ENCODE peak calls at places on chromosome 17, in eight cellular contexts. One of them, this sample, is unnamed.

GRCh38 chr17:51258756-51259573 is 884 bp downstream of the MBTD1 start:
- DNase-seq in T-helper 1 cell: no peak
- DNase-seq in stimulated activated CD4-positive, alpha-beta T cell treated with anti-CD3 and anti-CD28 coated beads, Interleukin-4, amount 100 ng/mL, for 1 hour: peak; percentile 10
- DNase-seq in heart right ventricle: peak; percentile 22
- DNase-seq in stimulated activated CD8-positive, alpha-beta memory T cell treated with anti-CD3 and anti-CD28 coated beads, Interleukin-4, amount 100 ng/mL, for 4 hours: no peak
- DNase-seq in tibial nerve: no peak
- DNase-seq in cerebellum: peak; percentile 26
- DNase-seq in mucosa of descending colon: peak; percentile 56
- DNase-seq in this sample: peak; percentile 43

GRCh38 chr17:32445075-32445427 is 741 bp downstream of the PSMD11 start:
- DNase-seq in T-helper 1 cell: no peak
- DNase-seq in stimulated activated CD4-positive, alpha-beta T cell treated with anti-CD3 and anti-CD28 coated beads, Interleukin-4, amount 100 ng/mL, for 1 hour: peak; percentile 38
- DNase-seq in heart right ventricle: peak; percentile 11
- DNase-seq in stimulated activated CD8-positive, alpha-beta memory T cell treated with anti-CD3 and anti-CD28 coated beads, Interleukin-4, amount 100 ng/mL, for 4 hours: no peak
- DNase-seq in tibial nerve: no peak
- DNase-seq in cerebellum: no peak
- DNase-seq in mucosa of descending colon: no peak
- DNase-seq in this sample: peak; percentile 19

GRCh38 chr17:8223356-8224063 is 13.1 kb upstream of the AURKB start:
- DNase-seq in T-helper 1 cell: no peak
- DNase-seq in stimulated activated CD4-positive, alpha-beta T cell treated with anti-CD3 and anti-CD28 coated beads, Interleukin-4, amount 100 ng/mL, for 1 hour: peak; percentile 61
- DNase-seq in heart right ventricle: peak; percentile 75
- DNase-seq in stimulated activated CD8-positive, alpha-beta memory T cell treated with anti-CD3 and anti-CD28 coated beads, Interleukin-4, amount 100 ng/mL, for 4 hours: no peak
- DNase-seq in tibial nerve: peak; percentile 40
- DNase-seq in cerebellum: peak; percentile 39
- DNase-seq in mucosa of descending colon: peak; percentile 82
- DNase-seq in this sample: peak; percentile 65

GRCh38 chr17:3890082-3890892 is 2.6 kb downstream of the CAMKK1 start:
- DNase-seq in T-helper 1 cell: no peak
- DNase-seq in stimulated activated CD4-positive, alpha-beta T cell treated with anti-CD3 and anti-CD28 coated beads, Interleukin-4, amount 100 ng/mL, for 1 hour: peak; percentile 46
- DNase-seq in heart right ventricle: peak; percentile 72
- DNase-seq in stimulated activated CD8-positive, alpha-beta memory T cell treated with anti-CD3 and anti-CD28 coated beads, Interleukin-4, amount 100 ng/mL, for 4 hours: no peak
- DNase-seq in tibial nerve: peak; percentile 50
- DNase-seq in cerebellum: peak; percentile 57
- DNase-seq in mucosa of descending colon: peak; percentile 60
- DNase-seq in this sample: peak; percentile 82

GRCh38 chr17:10290046-10290445 is 82.8 kb downstream of the MYH13 start:
- DNase-seq in T-helper 1 cell: no peak
- DNase-seq in stimulated activated CD4-positive, alpha-beta T cell treated with anti-CD3 and anti-CD28 coated beads, Interleukin-4, amount 100 ng/mL, for 1 hour: no peak
- DNase-seq in heart right ventricle: peak; percentile 37
- DNase-seq in stimulated activated CD8-positive, alpha-beta memory T cell treated with anti-CD3 and anti-CD28 coated beads, Interleukin-4, amount 100 ng/mL, for 4 hours: no peak
- DNase-seq in tibial nerve: no peak
- DNase-seq in cerebellum: no peak
- DNase-seq in mucosa of descending colon: no peak
- DNase-seq in this sample: no peak

GRCh38 chr17:81053043-81053970 is 18.4 kb downstream of the BAIAP2 start:
- DNase-seq in T-helper 1 cell: no peak
- DNase-seq in stimulated activated CD4-positive, alpha-beta T cell treated with anti-CD3 and anti-CD28 coated beads, Interleukin-4, amount 100 ng/mL, for 1 hour: no peak
- DNase-seq in heart right ventricle: no peak
- DNase-seq in stimulated activated CD8-positive, alpha-beta memory T cell treated with anti-CD3 and anti-CD28 coated beads, Interleukin-4, amount 100 ng/mL, for 4 hours: no peak
- DNase-seq in tibial nerve: no peak
- DNase-seq in cerebellum: no peak
- DNase-seq in mucosa of descending colon: no peak
- DNase-seq in this sample: no peak

GRCh38 chr17:74757502-74757901 is 9.1 kb downstream of the NHERF1 start:
- DNase-seq in T-helper 1 cell: no peak
- DNase-seq in stimulated activated CD4-positive, alpha-beta T cell treated with anti-CD3 and anti-CD28 coated beads, Interleukin-4, amount 100 ng/mL, for 1 hour: no peak
- DNase-seq in heart right ventricle: no peak
- DNase-seq in stimulated activated CD8-positive, alpha-beta memory T cell treated with anti-CD3 and anti-CD28 coated beads, Interleukin-4, amount 100 ng/mL, for 4 hours: no peak
- DNase-seq in tibial nerve: no peak
- DNase-seq in cerebellum: no peak
- DNase-seq in mucosa of descending colon: no peak
- DNase-seq in this sample: peak; percentile 79

GRCh38 chr17:11589706-11590105 is 8.6 kb upstream of the DNAH9 start:
- DNase-seq in T-helper 1 cell: no peak
- DNase-seq in stimulated activated CD4-positive, alpha-beta T cell treated with anti-CD3 and anti-CD28 coated beads, Interleukin-4, amount 100 ng/mL, for 1 hour: no peak
- DNase-seq in heart right ventricle: no peak
- DNase-seq in stimulated activated CD8-positive, alpha-beta memory T cell treated with anti-CD3 and anti-CD28 coated beads, Interleukin-4, amount 100 ng/mL, for 4 hours: no peak
- DNase-seq in tibial nerve: no peak
- DNase-seq in cerebellum: no peak
- DNase-seq in mucosa of descending colon: no peak
- DNase-seq in this sample: no peak

GRCh38 chr17:10013360-10014112 is 108.5 kb upstream of the RCVRN start:
- DNase-seq in T-helper 1 cell: no peak
- DNase-seq in stimulated activated CD4-positive, alpha-beta T cell treated with anti-CD3 and anti-CD28 coated beads, Interleukin-4, amount 100 ng/mL, for 1 hour: no peak
- DNase-seq in heart right ventricle: no peak
- DNase-seq in stimulated activated CD8-positive, alpha-beta memory T cell treated with anti-CD3 and anti-CD28 coated beads, Interleukin-4, amount 100 ng/mL, for 4 hours: no peak
- DNase-seq in tibial nerve: no peak
- DNase-seq in cerebellum: no peak
- DNase-seq in mucosa of descending colon: no peak
- DNase-seq in this sample: no peak

GRCh38 chr17:21330436-21331160 is 45.6 kb upstream of the KCNJ12 start:
- DNase-seq in T-helper 1 cell: no peak
- DNase-seq in stimulated activated CD4-positive, alpha-beta T cell treated with anti-CD3 and anti-CD28 coated beads, Interleukin-4, amount 100 ng/mL, for 1 hour: no peak
- DNase-seq in heart right ventricle: no peak
- DNase-seq in stimulated activated CD8-positive, alpha-beta memory T cell treated with anti-CD3 and anti-CD28 coated beads, Interleukin-4, amount 100 ng/mL, for 4 hours: no peak
- DNase-seq in tibial nerve: no peak
- DNase-seq in cerebellum: no peak
- DNase-seq in mucosa of descending colon: no peak
- DNase-seq in this sample: no peak

GRCh38 chr17:31394544-31394943 is 3.1 kb downstream of the RAB11FIP4 start:
- DNase-seq in T-helper 1 cell: no peak
- DNase-seq in stimulated activated CD4-positive, alpha-beta T cell treated with anti-CD3 and anti-CD28 coated beads, Interleukin-4, amount 100 ng/mL, for 1 hour: peak; percentile 48
- DNase-seq in heart right ventricle: peak; percentile 68
- DNase-seq in stimulated activated CD8-positive, alpha-beta memory T cell treated with anti-CD3 and anti-CD28 coated beads, Interleukin-4, amount 100 ng/mL, for 4 hours: no peak
- DNase-seq in tibial nerve: no peak
- DNase-seq in cerebellum: no peak
- DNase-seq in mucosa of descending colon: peak; percentile 59
- DNase-seq in this sample: peak; percentile 36

GRCh38 chr17:82528484-82529265 is 9.1 kb downstream of the FOXK2 start:
- DNase-seq in T-helper 1 cell: no peak
- DNase-seq in stimulated activated CD4-positive, alpha-beta T cell treated with anti-CD3 and anti-CD28 coated beads, Interleukin-4, amount 100 ng/mL, for 1 hour: no peak
- DNase-seq in heart right ventricle: peak; percentile 70
- DNase-seq in stimulated activated CD8-positive, alpha-beta memory T cell treated with anti-CD3 and anti-CD28 coated beads, Interleukin-4, amount 100 ng/mL, for 4 hours: no peak
- DNase-seq in tibial nerve: no peak
- DNase-seq in cerebellum: peak; percentile 84
- DNase-seq in mucosa of descending colon: peak; percentile 66
- DNase-seq in this sample: peak; percentile 93

GRCh38 chr17:249236-249993 is 68.0 kb upstream of the DOC2B start:
- DNase-seq in T-helper 1 cell: no peak
- DNase-seq in stimulated activated CD4-positive, alpha-beta T cell treated with anti-CD3 and anti-CD28 coated beads, Interleukin-4, amount 100 ng/mL, for 1 hour: no peak
- DNase-seq in heart right ventricle: no peak
- DNase-seq in stimulated activated CD8-positive, alpha-beta memory T cell treated with anti-CD3 and anti-CD28 coated beads, Interleukin-4, amount 100 ng/mL, for 4 hours: no peak
- DNase-seq in tibial nerve: no peak
- DNase-seq in cerebellum: no peak
- DNase-seq in mucosa of descending colon: peak; percentile 3
- DNase-seq in this sample: no peak

GRCh38 chr17:52470553-52470952 is 312.0 kb upstream of the CA10 start:
- DNase-seq in T-helper 1 cell: no peak
- DNase-seq in stimulated activated CD4-positive, alpha-beta T cell treated with anti-CD3 and anti-CD28 coated beads, Interleukin-4, amount 100 ng/mL, for 1 hour: no peak
- DNase-seq in heart right ventricle: no peak
- DNase-seq in stimulated activated CD8-positive, alpha-beta memory T cell treated with anti-CD3 and anti-CD28 coated beads, Interleukin-4, amount 100 ng/mL, for 4 hours: no peak
- DNase-seq in tibial nerve: no peak
- DNase-seq in cerebellum: no peak
- DNase-seq in mucosa of descending colon: no peak
- DNase-seq in this sample: peak; percentile 44

GRCh38 chr17:79654960-79655382 is 44.1 kb upstream of the RBFOX3 start:
- DNase-seq in T-helper 1 cell: no peak
- DNase-seq in stimulated activated CD4-positive, alpha-beta T cell treated with anti-CD3 and anti-CD28 coated beads, Interleukin-4, amount 100 ng/mL, for 1 hour: no peak
- DNase-seq in heart right ventricle: no peak
- DNase-seq in stimulated activated CD8-positive, alpha-beta memory T cell treated with anti-CD3 and anti-CD28 coated beads, Interleukin-4, amount 100 ng/mL, for 4 hours: no peak
- DNase-seq in tibial nerve: peak; percentile 4
- DNase-seq in cerebellum: no peak
- DNase-seq in mucosa of descending colon: no peak
- DNase-seq in this sample: no peak

GRCh38 chr17:50056961-50057330 is 1.0 kb downstream of the ITGA3 start:
- DNase-seq in T-helper 1 cell: no peak
- DNase-seq in stimulated activated CD4-positive, alpha-beta T cell treated with anti-CD3 and anti-CD28 coated beads, Interleukin-4, amount 100 ng/mL, for 1 hour: no peak
- DNase-seq in heart right ventricle: no peak
- DNase-seq in stimulated activated CD8-positive, alpha-beta memory T cell treated with anti-CD3 and anti-CD28 coated beads, Interleukin-4, amount 100 ng/mL, for 4 hours: no peak
- DNase-seq in tibial nerve: no peak
- DNase-seq in cerebellum: no peak
- DNase-seq in mucosa of descending colon: peak; percentile 76
- DNase-seq in this sample: peak; percentile 35

GRCh38 chr17:70144260-70144846 is 25.0 kb upstream of the KCNJ2 start:
- DNase-seq in T-helper 1 cell: no peak
- DNase-seq in stimulated activated CD4-positive, alpha-beta T cell treated with anti-CD3 and anti-CD28 coated beads, Interleukin-4, amount 100 ng/mL, for 1 hour: no peak
- DNase-seq in heart right ventricle: no peak
- DNase-seq in stimulated activated CD8-positive, alpha-beta memory T cell treated with anti-CD3 and anti-CD28 coated beads, Interleukin-4, amount 100 ng/mL, for 4 hours: no peak
- DNase-seq in tibial nerve: no peak
- DNase-seq in cerebellum: peak; percentile 19
- DNase-seq in mucosa of descending colon: no peak
- DNase-seq in this sample: peak; percentile 50

GRCh38 chr17:63222655-63223054 is 223.5 kb downstream of the CYB561 start:
- DNase-seq in T-helper 1 cell: no peak
- DNase-seq in stimulated activated CD4-positive, alpha-beta T cell treated with anti-CD3 and anti-CD28 coated beads, Interleukin-4, amount 100 ng/mL, for 1 hour: peak; percentile 10
- DNase-seq in heart right ventricle: no peak
- DNase-seq in stimulated activated CD8-positive, alpha-beta memory T cell treated with anti-CD3 and anti-CD28 coated beads, Interleukin-4, amount 100 ng/mL, for 4 hours: no peak
- DNase-seq in tibial nerve: no peak
- DNase-seq in cerebellum: no peak
- DNase-seq in mucosa of descending colon: no peak
- DNase-seq in this sample: no peak

GRCh38 chr17:83170571-83171260 is 91.3 kb downstream of the METRNL start:
- DNase-seq in T-helper 1 cell: no peak
- DNase-seq in stimulated activated CD4-positive, alpha-beta T cell treated with anti-CD3 and anti-CD28 coated beads, Interleukin-4, amount 100 ng/mL, for 1 hour: no peak
- DNase-seq in heart right ventricle: no peak
- DNase-seq in stimulated activated CD8-positive, alpha-beta memory T cell treated with anti-CD3 and anti-CD28 coated beads, Interleukin-4, amount 100 ng/mL, for 4 hours: no peak
- DNase-seq in tibial nerve: no peak
- DNase-seq in cerebellum: no peak
- DNase-seq in mucosa of descending colon: no peak
- DNase-seq in this sample: no peak

GRCh38 chr17:1234455-1234854 is 35.8 kb upstream of the BHLHA9 start:
- DNase-seq in T-helper 1 cell: no peak
- DNase-seq in stimulated activated CD4-positive, alpha-beta T cell treated with anti-CD3 and anti-CD28 coated beads, Interleukin-4, amount 100 ng/mL, for 1 hour: no peak
- DNase-seq in heart right ventricle: peak; percentile 40
- DNase-seq in stimulated activated CD8-positive, alpha-beta memory T cell treated with anti-CD3 and anti-CD28 coated beads, Interleukin-4, amount 100 ng/mL, for 4 hours: no peak
- DNase-seq in tibial nerve: no peak
- DNase-seq in cerebellum: no peak
- DNase-seq in mucosa of descending colon: no peak
- DNase-seq in this sample: no peak

GRCh38 chr17:17060001-17060929 is 18.0 kb downstream of the MPRIP start:
- DNase-seq in T-helper 1 cell: no peak
- DNase-seq in stimulated activated CD4-positive, alpha-beta T cell treated with anti-CD3 and anti-CD28 coated beads, Interleukin-4, amount 100 ng/mL, for 1 hour: no peak
- DNase-seq in heart right ventricle: no peak
- DNase-seq in stimulated activated CD8-positive, alpha-beta memory T cell treated with anti-CD3 and anti-CD28 coated beads, Interleukin-4, amount 100 ng/mL, for 4 hours: no peak
- DNase-seq in tibial nerve: no peak
- DNase-seq in cerebellum: no peak
- DNase-seq in mucosa of descending colon: peak; percentile 17
- DNase-seq in this sample: no peak

GRCh38 chr17:80802626-80803450 is 188.8 kb upstream of the CHMP6 start:
- DNase-seq in T-helper 1 cell: no peak
- DNase-seq in stimulated activated CD4-positive, alpha-beta T cell treated with anti-CD3 and anti-CD28 coated beads, Interleukin-4, amount 100 ng/mL, for 1 hour: no peak
- DNase-seq in heart right ventricle: no peak
- DNase-seq in stimulated activated CD8-positive, alpha-beta memory T cell treated with anti-CD3 and anti-CD28 coated beads, Interleukin-4, amount 100 ng/mL, for 4 hours: no peak
- DNase-seq in tibial nerve: no peak
- DNase-seq in cerebellum: no peak
- DNase-seq in mucosa of descending colon: no peak
- DNase-seq in this sample: no peak

GRCh38 chr17:50575581-50576210 is 15.2 kb downstream of the CACNA1G start:
- DNase-seq in T-helper 1 cell: no peak
- DNase-seq in stimulated activated CD4-positive, alpha-beta T cell treated with anti-CD3 and anti-CD28 coated beads, Interleukin-4, amount 100 ng/mL, for 1 hour: no peak
- DNase-seq in heart right ventricle: no peak
- DNase-seq in stimulated activated CD8-positive, alpha-beta memory T cell treated with anti-CD3 and anti-CD28 coated beads, Interleukin-4, amount 100 ng/mL, for 4 hours: no peak
- DNase-seq in tibial nerve: no peak
- DNase-seq in cerebellum: no peak
- DNase-seq in mucosa of descending colon: no peak
- DNase-seq in this sample: no peak

GRCh38 chr17:32393904-32394303 is 43.9 kb downstream of the ZNF207 start:
- DNase-seq in T-helper 1 cell: no peak
- DNase-seq in stimulated activated CD4-positive, alpha-beta T cell treated with anti-CD3 and anti-CD28 coated beads, Interleukin-4, amount 100 ng/mL, for 1 hour: no peak
- DNase-seq in heart right ventricle: no peak
- DNase-seq in stimulated activated CD8-positive, alpha-beta memory T cell treated with anti-CD3 and anti-CD28 coated beads, Interleukin-4, amount 100 ng/mL, for 4 hours: no peak
- DNase-seq in tibial nerve: no peak
- DNase-seq in cerebellum: no peak
- DNase-seq in mucosa of descending colon: no peak
- DNase-seq in this sample: no peak

GRCh38 chr17:50062323-50063243 is 6.7 kb downstream of the ITGA3 start:
- DNase-seq in T-helper 1 cell: no peak
- DNase-seq in stimulated activated CD4-positive, alpha-beta T cell treated with anti-CD3 and anti-CD28 coated beads, Interleukin-4, amount 100 ng/mL, for 1 hour: no peak
- DNase-seq in heart right ventricle: peak; percentile 85
- DNase-seq in stimulated activated CD8-positive, alpha-beta memory T cell treated with anti-CD3 and anti-CD28 coated beads, Interleukin-4, amount 100 ng/mL, for 4 hours: no peak
- DNase-seq in tibial nerve: no peak
- DNase-seq in cerebellum: peak; percentile 24
- DNase-seq in mucosa of descending colon: peak; percentile 89
- DNase-seq in this sample: peak; percentile 27

GRCh38 chr17:73336613-73337400 is 25.0 kb upstream of the CDC42EP4 start:
- DNase-seq in T-helper 1 cell: no peak
- DNase-seq in stimulated activated CD4-positive, alpha-beta T cell treated with anti-CD3 and anti-CD28 coated beads, Interleukin-4, amount 100 ng/mL, for 1 hour: no peak
- DNase-seq in heart right ventricle: no peak
- DNase-seq in stimulated activated CD8-positive, alpha-beta memory T cell treated with anti-CD3 and anti-CD28 coated beads, Interleukin-4, amount 100 ng/mL, for 4 hours: no peak
- DNase-seq in tibial nerve: no peak
- DNase-seq in cerebellum: peak; percentile 42
- DNase-seq in mucosa of descending colon: no peak
- DNase-seq in this sample: peak; percentile 48

GRCh38 chr17:4208228-4208627 is 55.6 kb downstream of the ANKFY1 start:
- DNase-seq in T-helper 1 cell: no peak
- DNase-seq in stimulated activated CD4-positive, alpha-beta T cell treated with anti-CD3 and anti-CD28 coated beads, Interleukin-4, amount 100 ng/mL, for 1 hour: no peak
- DNase-seq in heart right ventricle: no peak
- DNase-seq in stimulated activated CD8-positive, alpha-beta memory T cell treated with anti-CD3 and anti-CD28 coated beads, Interleukin-4, amount 100 ng/mL, for 4 hours: no peak
- DNase-seq in tibial nerve: no peak
- DNase-seq in cerebellum: no peak
- DNase-seq in mucosa of descending colon: no peak
- DNase-seq in this sample: no peak

GRCh38 chr17:47295037-47295873 is 28.5 kb upstream of the EFCAB13 start:
- DNase-seq in T-helper 1 cell: no peak
- DNase-seq in stimulated activated CD4-positive, alpha-beta T cell treated with anti-CD3 and anti-CD28 coated beads, Interleukin-4, amount 100 ng/mL, for 1 hour: no peak
- DNase-seq in heart right ventricle: no peak
- DNase-seq in stimulated activated CD8-positive, alpha-beta memory T cell treated with anti-CD3 and anti-CD28 coated beads, Interleukin-4, amount 100 ng/mL, for 4 hours: no peak
- DNase-seq in tibial nerve: peak; percentile 54
- DNase-seq in cerebellum: peak; percentile 7
- DNase-seq in mucosa of descending colon: no peak
- DNase-seq in this sample: peak; percentile 7

GRCh38 chr17:80938556-80938955 is 53.1 kb upstream of the CHMP6 start:
- DNase-seq in T-helper 1 cell: no peak
- DNase-seq in stimulated activated CD4-positive, alpha-beta T cell treated with anti-CD3 and anti-CD28 coated beads, Interleukin-4, amount 100 ng/mL, for 1 hour: no peak
- DNase-seq in heart right ventricle: no peak
- DNase-seq in stimulated activated CD8-positive, alpha-beta memory T cell treated with anti-CD3 and anti-CD28 coated beads, Interleukin-4, amount 100 ng/mL, for 4 hours: no peak
- DNase-seq in tibial nerve: no peak
- DNase-seq in cerebellum: no peak
- DNase-seq in mucosa of descending colon: no peak
- DNase-seq in this sample: no peak

GRCh38 chr17:11485802-11486421 is 112.4 kb upstream of the DNAH9 start:
- DNase-seq in T-helper 1 cell: no peak
- DNase-seq in stimulated activated CD4-positive, alpha-beta T cell treated with anti-CD3 and anti-CD28 coated beads, Interleukin-4, amount 100 ng/mL, for 1 hour: no peak
- DNase-seq in heart right ventricle: no peak
- DNase-seq in stimulated activated CD8-positive, alpha-beta memory T cell treated with anti-CD3 and anti-CD28 coated beads, Interleukin-4, amount 100 ng/mL, for 4 hours: no peak
- DNase-seq in tibial nerve: no peak
- DNase-seq in cerebellum: no peak
- DNase-seq in mucosa of descending colon: no peak
- DNase-seq in this sample: peak; percentile 12

GRCh38 chr17:77516902-77517301 is 376.1 kb downstream of the SEC14L1 start:
- DNase-seq in T-helper 1 cell: no peak
- DNase-seq in stimulated activated CD4-positive, alpha-beta T cell treated with anti-CD3 and anti-CD28 coated beads, Interleukin-4, amount 100 ng/mL, for 1 hour: no peak
- DNase-seq in heart right ventricle: no peak
- DNase-seq in stimulated activated CD8-positive, alpha-beta memory T cell treated with anti-CD3 and anti-CD28 coated beads, Interleukin-4, amount 100 ng/mL, for 4 hours: no peak
- DNase-seq in tibial nerve: no peak
- DNase-seq in cerebellum: no peak
- DNase-seq in mucosa of descending colon: no peak
- DNase-seq in this sample: no peak

GRCh38 chr17:74117999-74118421 is 85.5 kb upstream of the RPL38 start:
- DNase-seq in T-helper 1 cell: no peak
- DNase-seq in stimulated activated CD4-positive, alpha-beta T cell treated with anti-CD3 and anti-CD28 coated beads, Interleukin-4, amount 100 ng/mL, for 1 hour: no peak
- DNase-seq in heart right ventricle: no peak
- DNase-seq in stimulated activated CD8-positive, alpha-beta memory T cell treated with anti-CD3 and anti-CD28 coated beads, Interleukin-4, amount 100 ng/mL, for 4 hours: no peak
- DNase-seq in tibial nerve: no peak
- DNase-seq in cerebellum: peak; percentile 16
- DNase-seq in mucosa of descending colon: no peak
- DNase-seq in this sample: peak; percentile 19

GRCh38 chr17:50036455-50037320 is 19.2 kb upstream of the ITGA3 start:
- DNase-seq in T-helper 1 cell: no peak
- DNase-seq in stimulated activated CD4-positive, alpha-beta T cell treated with anti-CD3 and anti-CD28 coated beads, Interleukin-4, amount 100 ng/mL, for 1 hour: no peak
- DNase-seq in heart right ventricle: no peak
- DNase-seq in stimulated activated CD8-positive, alpha-beta memory T cell treated with anti-CD3 and anti-CD28 coated beads, Interleukin-4, amount 100 ng/mL, for 4 hours: no peak
- DNase-seq in tibial nerve: peak; percentile 4
- DNase-seq in cerebellum: no peak
- DNase-seq in mucosa of descending colon: no peak
- DNase-seq in this sample: no peak

GRCh38 chr17:72609501-72609900 is 483.0 kb downstream of the SLC39A11 start:
- DNase-seq in T-helper 1 cell: no peak
- DNase-seq in stimulated activated CD4-positive, alpha-beta T cell treated with anti-CD3 and anti-CD28 coated beads, Interleukin-4, amount 100 ng/mL, for 1 hour: no peak
- DNase-seq in heart right ventricle: no peak
- DNase-seq in stimulated activated CD8-positive, alpha-beta memory T cell treated with anti-CD3 and anti-CD28 coated beads, Interleukin-4, amount 100 ng/mL, for 4 hours: no peak
- DNase-seq in tibial nerve: no peak
- DNase-seq in cerebellum: no peak
- DNase-seq in mucosa of descending colon: no peak
- DNase-seq in this sample: no peak